ENCODE peak calls at places on chromosomes 4 and X, in seven cellular contexts. One of them, this sample, is unnamed.

GRCh38 chr4:53055274-53055673 is 193.2 kb downstream of the RASL11B start:
- DNase-seq in nephron progenitor cell: no peak
- DNase-seq in NCI-H146: peak; percentile 58
- DNase-seq in DMS 273 treated with DMSO at 0.1 percent for 48 hours: peak; percentile 40
- DNase-seq in T-cell: no peak
- DNase-seq in RPMI7951: peak; percentile 91
- DNase-seq in head of caudate nucleus: no peak
- DNase-seq in this sample: peak; percentile 18

GRCh38 chr4:128811571-128812359 is 2.3 kb downstream of the JADE1 start:
- DNase-seq in DMS 273 treated with DMSO at 0.1 percent for 48 hours: peak; percentile 63
- DNase-seq in RPMI7951: peak; percentile 91
- DNase-seq in NCI-H146: peak; percentile 88
- DNase-seq in T-cell: peak; percentile 65
- DNase-seq in head of caudate nucleus: peak; percentile 84
- DNase-seq in nephron progenitor cell: peak; percentile 87
- DNase-seq in this sample: no peak

GRCh38 chr4:126213996-126214395 is 899.2 kb downstream of the FAT4 start:
- DNase-seq in RPMI7951: no peak
- DNase-seq in head of caudate nucleus: no peak
- DNase-seq in DMS 273 treated with DMSO at 0.1 percent for 48 hours: no peak
- DNase-seq in NCI-H146: no peak
- DNase-seq in nephron progenitor cell: no peak
- DNase-seq in T-cell: no peak
- DNase-seq in this sample: no peak

GRCh38 chr4:7904942-7905341 is 34.7 kb downstream of the AFAP1 start:
- DNase-seq in RPMI7951: peak; percentile 82
- DNase-seq in DMS 273 treated with DMSO at 0.1 percent for 48 hours: peak; percentile 50
- DNase-seq in T-cell: no peak
- DNase-seq in head of caudate nucleus: no peak
- DNase-seq in nephron progenitor cell: no peak
- DNase-seq in NCI-H146: no peak
- DNase-seq in this sample: no peak

GRCh38 chr4:176547005-176547404 is 227.2 kb downstream of the SPCS3 start:
- DNase-seq in DMS 273 treated with DMSO at 0.1 percent for 48 hours: no peak
- DNase-seq in NCI-H146: no peak
- DNase-seq in head of caudate nucleus: no peak
- DNase-seq in RPMI7951: peak; percentile 92
- DNase-seq in nephron progenitor cell: no peak
- DNase-seq in T-cell: no peak
- DNase-seq in this sample: no peak

GRCh38 chrX:1422135-1422465 is 30.2 kb upstream of the SLC25A6 start:
- DNase-seq in T-cell: no peak
- DNase-seq in nephron progenitor cell: no peak
- DNase-seq in DMS 273 treated with DMSO at 0.1 percent for 48 hours: no peak
- DNase-seq in head of caudate nucleus: no peak
- DNase-seq in NCI-H146: no peak
- DNase-seq in RPMI7951: no peak
- DNase-seq in this sample: no peak

GRCh38 chr4:173185832-173186545 is 17.4 kb downstream of the GALNT7 start:
- DNase-seq in T-cell: no peak
- DNase-seq in RPMI7951: no peak
- DNase-seq in DMS 273 treated with DMSO at 0.1 percent for 48 hours: peak; percentile 53
- DNase-seq in NCI-H146: no peak
- DNase-seq in head of caudate nucleus: no peak
- DNase-seq in nephron progenitor cell: no peak
- DNase-seq in this sample: no peak

GRCh38 chrX:130170752-130171445 is 863 bp upstream of the RAB33A start:
- DNase-seq in T-cell: peak; percentile 60
- DNase-seq in NCI-H146: peak; percentile 90
- DNase-seq in DMS 273 treated with DMSO at 0.1 percent for 48 hours: peak; percentile 36
- DNase-seq in nephron progenitor cell: peak; percentile 30
- DNase-seq in RPMI7951: peak; percentile 50
- DNase-seq in head of caudate nucleus: peak; percentile 88
- DNase-seq in this sample: no peak

GRCh38 chrX:645024-645376 is 14.4 kb downstream of the SHOX start:
- DNase-seq in DMS 273 treated with DMSO at 0.1 percent for 48 hours: no peak
- DNase-seq in RPMI7951: no peak
- DNase-seq in T-cell: no peak
- DNase-seq in NCI-H146: no peak
- DNase-seq in head of caudate nucleus: no peak
- DNase-seq in nephron progenitor cell: peak; percentile 35
- DNase-seq in this sample: no peak

GRCh38 chr4:38231626-38232025 is 271.4 kb downstream of the PTTG2 start:
- DNase-seq in RPMI7951: no peak
- DNase-seq in nephron progenitor cell: no peak
- DNase-seq in T-cell: no peak
- DNase-seq in DMS 273 treated with DMSO at 0.1 percent for 48 hours: no peak
- DNase-seq in NCI-H146: no peak
- DNase-seq in head of caudate nucleus: no peak
- DNase-seq in this sample: no peak

GRCh38 chr4:78370625-78371372 is 180.8 kb upstream of the ANXA3 start:
- DNase-seq in DMS 273 treated with DMSO at 0.1 percent for 48 hours: no peak
- DNase-seq in NCI-H146: no peak
- DNase-seq in T-cell: no peak
- DNase-seq in head of caudate nucleus: no peak
- DNase-seq in nephron progenitor cell: no peak
- DNase-seq in RPMI7951: no peak
- DNase-seq in this sample: no peak

This sample was measured in kidney epithelial cell.